ENCODE peak calls at places on chromosome 9, in five cellular contexts. J is ACHN, Z is colonic mucosa, B is fibroblast of mammary gland, S is memory B cell. D is an unnamed sample.

GRCh38 chr9:129757045-129757444 is 4.2 kb upstream of the PTGES start:
- DNase-seq in J (no peak), Z (no peak), B (no peak), S (no peak), D (no peak)

GRCh38 chr9:119675951-119676350 is 306.7 kb upstream of the BRINP1 start:
- DNase-seq in J (no peak), Z (no peak), B (no peak), S (no peak), D (no peak)

GRCh38 chr9:129835860-129836223 is 584 bp downstream of the USP20 start:
- DNase-seq in J (no peak), Z (no peak), B (peak), S (no peak), D (no peak)

GRCh38 chr9:112279501-112279900 is 53.9 kb downstream of the PTBP3 start:
- DNase-seq in J (no peak), Z (no peak), B (no peak), S (no peak), D (no peak)

GRCh38 chr9:133166392-133166791 is 2.7 kb upstream of the GBGT1 start:
- DNase-seq in J (no peak), Z (peak), B (no peak), S (no peak), D (no peak)

GRCh38 chr9:71683598-71684235 is 84.6 kb downstream of the CEMIP2 start:
- DNase-seq in J (no peak), Z (no peak), B (peak), S (no peak), D (peak)

GRCh38 chr9:105138306-105138801 is 106.1 kb upstream of the SLC44A1 start:
- DNase-seq in J (no peak), Z (peak), B (peak), S (no peak), D (no peak)

GRCh38 chr9:37994639-37995347 is 74.2 kb downstream of the SHB start:
- DNase-seq in J (no peak), Z (peak), B (peak), S (no peak), D (peak)

GRCh38 chr9:14346826-14347407 is 33.0 kb upstream of the NFIB start:
- DNase-seq in J (no peak), Z (no peak), B (no peak), S (no peak), D (no peak)

D was measured in ELR.